ENCODE peak calls at places on chromosomes 11 and 22, in four cellular contexts. K is adrenal gland, L is PC-3, D is GM06990. Y is an unnamed sample. For H3K27me3, the result is how much of the 10 kb centered on the place peaks cover.

GRCh38 chr11:8384199-8384821 is 120.6 kb upstream of the LMO1 start:
- DNase-seq in K (peak), L (peak), D (peak), Y (peak)

GRCh38 chr11:63448646-63449045 is 42.3 kb downstream of the PLAAT5 start:
- DNase-seq in K (no peak), L (no peak), D (no peak), Y (no peak)

GRCh38 chr22:29998627-29999026 is 81.6 kb upstream of the HORMAD2 start:
- DNase-seq in K (no peak), L (no peak), D (no peak), Y (no peak)

GRCh38 chr11:69142894-69143293 is 12.8 kb upstream of the SMIM38 start:
- DNase-seq in K (no peak), L (no peak), D (no peak), Y (no peak)

GRCh38 chr22:29345932-29346331 is 30.4 kb upstream of the RASL10A start:
- DNase-seq in K (no peak), L (no peak), D (no peak), Y (no peak)

GRCh38 chr11:132024587-132025295 is 654.3 kb downstream of the NTM start:
- DNase-seq in K (no peak), L (peak), D (no peak), Y (peak)

GRCh38 chr22:50626314-50626855 is 1.6 kb downstream of the ARSA start:
- DNase-seq in K (no peak), L (no peak), D (no peak), Y (no peak)

GRCh38 chr11:115334932-115335788 is 169.1 kb downstream of the CADM1 start:
- DNase-seq in K (no peak), L (peak), D (peak), Y (no peak)

GRCh38 chr11:91173701-91174100 is 950.9 kb upstream of the CHORDC1 start:
- DNase-seq in K (no peak), L (peak), D (no peak), Y (peak)

DNA sequence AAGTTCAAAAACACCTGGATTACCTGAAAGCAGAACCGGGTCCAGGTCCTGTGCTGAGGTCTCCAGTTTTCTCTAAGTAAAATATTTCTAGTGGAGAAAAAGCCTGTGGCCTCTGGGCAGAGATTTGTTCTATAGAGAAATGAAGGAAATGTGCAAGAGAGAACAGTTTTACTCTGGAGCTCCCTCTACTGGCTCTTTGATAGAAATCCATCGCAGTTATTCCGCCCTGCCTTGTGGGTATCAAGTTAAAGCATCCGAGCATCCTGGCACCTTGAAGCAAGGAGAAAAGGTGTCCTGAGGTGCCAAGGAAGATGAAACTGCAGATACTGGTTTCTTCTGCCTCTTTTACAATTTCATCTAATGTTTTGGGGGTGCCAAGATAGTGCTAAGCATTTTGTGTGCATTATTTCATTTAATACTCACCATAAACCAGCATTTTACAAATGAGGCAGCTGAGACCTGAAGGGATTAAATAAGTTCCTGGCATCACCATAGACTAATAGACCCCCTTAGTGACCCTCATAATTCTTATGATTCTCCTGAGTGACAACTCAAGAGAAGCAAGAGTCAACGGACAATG is 113.1 kb upstream of the HSD17B12 start:
- DNase-seq in K (no peak), L (peak), D (no peak), Y (no peak)
- H3K27me3 ChIP-seq in K (under half), L (half or more), D (under half), Y (under half)

DNA sequence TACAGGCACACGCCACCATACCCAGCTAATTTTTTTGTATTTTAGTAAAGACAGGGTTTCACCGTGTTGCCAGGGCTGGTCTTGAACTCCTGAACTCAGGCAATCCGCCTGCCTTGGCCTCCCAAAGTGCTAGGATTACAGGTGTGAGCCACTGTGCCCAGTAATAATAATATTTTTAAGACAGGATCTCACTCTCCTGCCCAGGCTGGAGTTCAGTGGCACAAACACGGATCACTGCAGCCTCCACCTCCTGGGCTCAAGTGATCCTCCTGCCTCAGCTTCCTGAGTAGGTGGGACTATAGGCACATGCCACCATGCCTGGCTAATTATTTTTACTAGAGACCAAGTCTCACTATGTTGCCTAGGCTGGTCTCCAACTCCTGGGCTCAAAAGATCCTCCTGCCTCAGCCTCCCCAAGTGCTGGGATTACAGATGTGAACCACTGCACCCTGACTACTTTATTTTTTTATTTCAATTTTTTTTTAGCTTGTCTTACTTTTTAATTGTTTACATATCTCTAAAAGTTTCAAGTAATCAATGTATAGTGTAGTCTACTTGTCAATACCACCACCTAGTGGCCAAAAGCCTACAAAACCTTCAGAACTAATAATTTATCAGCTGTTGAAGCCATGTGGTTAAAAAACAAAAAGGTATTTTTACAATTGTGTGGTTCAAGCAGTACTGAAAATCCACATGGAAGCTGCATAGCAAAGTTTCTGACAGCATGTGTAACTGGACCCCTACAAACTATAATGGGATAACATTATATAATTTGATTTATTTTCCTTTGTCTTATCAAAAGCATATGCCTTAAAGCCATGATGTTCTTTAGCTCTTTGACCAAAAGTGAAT is 10.4 kb downstream of the NARS2 start:
- DNase-seq in K (peak), L (peak), D (peak), Y (no peak)
- H3K27me3 ChIP-seq in K (under half), L (under half), D (under half), Y (under half)

GRCh38 chr11:44793350-44794090 is 66.8 kb downstream of the TSPAN18 start:
- DNase-seq in K (no peak), L (no peak), D (no peak), Y (no peak)
- H3K27me3 ChIP-seq in K (under half), L (under half), D (under half), Y (under half)

GRCh38 chr11:70333206-70333605 is 62.7 kb downstream of the PPFIA1 start:
- DNase-seq in K (no peak), L (no peak), D (no peak), Y (no peak)

GRCh38 chr11:70335511-70335910 is 62.8 kb upstream of the CTTN start:
- DNase-seq in K (no peak), L (no peak), D (no peak), Y (no peak)

GRCh38 chr11:70331901-70332300 is 61.4 kb downstream of the PPFIA1 start:
- DNase-seq in K (no peak), L (no peak), D (no peak), Y (no peak)

GRCh38 chr11:70334351-70334995 is 63.9 kb upstream of the CTTN start:
- DNase-seq in K (no peak), L (no peak), D (no peak), Y (no peak)

DNA sequence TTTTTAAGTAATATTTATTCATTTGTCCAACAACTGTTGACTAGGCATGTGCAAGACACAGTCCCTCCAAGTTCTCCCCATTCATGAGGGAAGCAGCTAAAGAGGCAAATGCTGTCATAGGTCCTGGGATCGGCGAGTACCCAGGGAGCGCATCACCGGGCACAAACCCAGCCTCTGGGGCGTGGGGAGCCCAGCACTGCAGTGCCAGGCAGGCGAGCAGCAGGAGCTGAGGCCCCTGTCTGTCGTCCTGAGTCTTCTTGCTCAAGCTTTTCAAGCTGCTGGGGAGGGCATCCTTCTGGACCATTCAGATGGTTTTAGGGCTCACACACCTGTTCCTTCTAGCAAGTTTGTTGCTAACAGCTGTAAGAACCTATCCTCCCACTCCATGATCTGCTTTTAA is 62.1 kb downstream of the PPFIA1 start:
- DNase-seq in K (no peak), L (no peak), D (no peak), Y (no peak)
- H3K27me3 ChIP-seq in K (under half), L (under half), D (under half), Y (under half)

GRCh38 chr11:134503596-134503995 is 91.6 kb upstream of the B3GAT1 start:
- DNase-seq in K (no peak), L (no peak), D (no peak), Y (no peak)
- H3K27me3 ChIP-seq in K (under half), L (under half), D (under half), Y (under half)

Y was measured in kidney epithelial cell.